ENCODE peak calls at places on chromosomes 7 and 10, in nine cellular contexts. D is fibroblast of the aortic adventitia, Q is ovary, J is GM12865, V is AG04450, N is progenitor cell of endocrine pancreas, X is Calu3, B is left ventricle myocardium inferior, L is A549. I is an unnamed sample.

GRCh38 chr7:115662120-115662519 is 368.4 kb downstream of the TFEC start:
- DNase-seq in N (no peak), X (no peak), L (no peak), B (no peak), D (no peak), V (no peak), Q (no peak), J (no peak), I (no peak)

GRCh38 chr7:121561717-121562116 is 165.6 kb upstream of the FAM3C start:
- DNase-seq in J (no peak), N (no peak), X (peak), Q (no peak), D (peak), V (no peak), B (no peak), L (no peak), I (no peak)

GRCh38 chr7:35624299-35625186 is 70.4 kb downstream of the HERPUD2 start:
- DNase-seq in L (peak), D (peak), J (peak), Q (peak), X (peak), V (no peak), B (no peak), N (peak), I (peak)

GRCh38 chr7:21587139-21587773 is 44.4 kb downstream of the DNAH11 start:
- DNase-seq in N (no peak), D (no peak), V (no peak), L (no peak), Q (no peak), B (no peak), X (no peak), J (peak), I (no peak)

GRCh38 chr10:125739994-125740679 is 20.6 kb downstream of the EDRF1 start:
- DNase-seq in N (no peak), Q (no peak), X (no peak), D (no peak), J (no peak), L (no peak), B (no peak), V (no peak), I (no peak)

GRCh38 chr7:111765936-111766643 is 203.8 kb upstream of the IMMP2L start:
- DNase-seq in N (no peak), D (peak), V (no peak), L (no peak), B (no peak), X (no peak), Q (no peak), J (no peak), I (no peak)

GRCh38 chr7:69890081-69890369 is 291.8 kb downstream of the AUTS2 start:
- DNase-seq in B (no peak), V (no peak), J (no peak), Q (no peak), X (no peak), N (no peak), D (peak), L (no peak), I (no peak)

GRCh38 chr7:139602143-139602722 is 78.7 kb downstream of the CLEC2L start:
- DNase-seq in V (no peak), D (peak), Q (no peak), J (peak), N (no peak), B (no peak), L (peak), X (no peak), I (peak)

GRCh38 chr10:133210398-133211140 is 19.4 kb upstream of the UTF1 start:
- DNase-seq in L (no peak), V (no peak), J (no peak), D (no peak), X (no peak), N (no peak), Q (no peak), B (no peak), I (no peak)

DNA sequence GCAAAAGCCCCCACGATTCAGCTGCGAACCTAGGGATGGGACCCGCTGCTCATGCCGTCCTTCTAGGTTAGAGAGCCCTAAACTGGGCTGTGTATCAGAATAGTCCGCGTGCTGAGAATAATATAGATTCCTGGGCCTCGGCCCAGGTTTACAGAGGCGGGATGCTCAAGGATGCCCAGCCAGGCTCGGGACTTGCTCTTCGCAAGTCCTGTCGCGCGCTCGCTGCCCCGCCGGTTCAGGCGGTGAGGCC is 266 bp upstream of the STMP1 start:
- DNase-seq in X (no peak), B (no peak), Q (no peak), D (no peak), N (no peak), J (no peak), L (no peak), V (no peak), I (no peak)
- TF ChIP-seq CTCF in X (no peak), B (peak), Q (no peak), D (no peak), N (no peak), J (no peak), L (peak), V (no peak), I (peak)

GRCh38 chr7:34425631-34426384 is 232.2 kb upstream of the NPSR1 start:
- DNase-seq in D (no peak), L (no peak), V (no peak), N (no peak), X (no peak), Q (no peak), B (no peak), J (no peak), I (no peak)

GRCh38 chr7:34425194-34425593 is 232.8 kb upstream of the NPSR1 start:
- DNase-seq in N (no peak), L (no peak), D (no peak), V (no peak), Q (no peak), J (no peak), X (no peak), B (no peak), I (no peak)

GRCh38 chr7:34430456-34430855 is 227.6 kb upstream of the NPSR1 start:
- DNase-seq in D (peak), X (peak), J (peak), N (no peak), V (no peak), B (no peak), Q (no peak), L (peak), I (peak)
- TF ChIP-seq CTCF in D (peak), X (peak), J (peak), N (peak), V (peak), B (peak), Q (no peak), L (peak), I (peak)

GRCh38 chr10:111758593-111758992 is 425.0 kb downstream of the GPAM start:
- DNase-seq in Q (no peak), D (no peak), B (no peak), N (no peak), J (no peak), V (no peak), L (no peak), X (no peak), I (no peak)

GRCh38 chr10:111762114-111762513 is 421.5 kb downstream of the GPAM start:
- DNase-seq in J (no peak), Q (no peak), V (no peak), B (no peak), X (no peak), L (no peak), D (no peak), N (no peak), I (no peak)

DNA sequence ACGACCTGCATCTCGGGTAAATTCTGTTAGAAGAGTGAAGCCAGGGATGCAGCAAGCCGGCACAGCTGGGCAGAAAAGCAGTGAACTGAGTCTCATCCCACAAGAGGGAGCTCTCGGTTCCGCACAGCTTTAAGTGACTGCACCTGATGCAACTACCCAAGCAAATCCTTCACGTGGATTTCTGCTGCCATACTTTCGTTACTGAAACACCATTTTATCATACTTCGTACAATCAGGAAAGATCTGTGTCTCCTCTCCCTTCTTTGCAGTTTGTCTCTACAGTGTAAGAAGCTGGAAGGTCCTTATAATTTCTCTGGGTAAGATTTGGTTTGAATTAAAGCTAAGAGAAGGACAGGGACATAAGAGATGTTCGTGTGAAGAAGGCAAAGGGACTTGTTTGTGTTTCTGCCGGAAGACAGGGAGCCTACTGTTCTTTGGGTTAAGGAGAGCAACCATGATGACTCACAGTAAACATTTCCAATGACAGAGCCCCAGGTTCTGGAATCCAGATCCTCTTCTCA is 427.0 kb downstream of the GPAM start:
- DNase-seq in J (peak), N (peak), D (peak), B (peak), X (peak), Q (no peak), L (peak), V (no peak), I (peak)
- TF ChIP-seq CTCF in J (peak), N (peak), D (peak), B (peak), X (no peak), Q (no peak), L (peak), V (no peak), I (no peak)

GRCh38 chr7:142323706-142324105 is 65.8 kb upstream of the PRSS58 start:
- DNase-seq in L (peak), N (peak), B (no peak), Q (no peak), V (no peak), X (peak), J (peak), D (no peak), I (no peak)

GRCh38 chr7:142320883-142321282 is 63.0 kb upstream of the PRSS58 start:
- DNase-seq in L (no peak), B (no peak), X (no peak), Q (no peak), V (no peak), J (no peak), N (no peak), D (no peak), I (no peak)

GRCh38 chr7:142321391-142321790 is 63.5 kb upstream of the PRSS58 start:
- DNase-seq in J (no peak), N (no peak), V (no peak), Q (no peak), B (no peak), X (no peak), L (no peak), D (no peak), I (no peak)

DNA sequence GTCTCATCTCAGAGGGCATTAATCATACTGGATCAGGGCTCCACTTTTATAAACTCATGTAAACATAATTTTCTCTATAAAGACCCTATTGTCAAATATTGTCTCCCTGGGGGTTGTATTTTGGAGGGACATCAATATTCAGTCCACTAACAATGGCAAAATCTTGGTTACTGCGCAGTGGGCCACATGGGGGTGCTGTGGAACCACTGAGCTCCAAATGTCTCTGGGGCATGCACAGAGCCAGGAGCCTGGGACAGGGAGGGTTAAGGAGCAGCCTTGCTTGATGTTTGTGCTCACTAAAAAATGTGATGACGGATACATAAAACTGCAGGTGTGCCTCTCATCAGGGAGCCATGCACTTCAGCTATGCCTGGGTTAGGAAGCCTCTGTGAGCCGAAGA is 62.1 kb upstream of the PRSS58 start:
- DNase-seq in N (no peak), Q (no peak), V (no peak), J (no peak), L (no peak), B (no peak), D (no peak), X (peak), I (no peak)
- TF ChIP-seq CTCF in N (peak), Q (no peak), V (no peak), J (peak), L (peak), B (no peak), D (peak), X (peak), I (peak)

DNA sequence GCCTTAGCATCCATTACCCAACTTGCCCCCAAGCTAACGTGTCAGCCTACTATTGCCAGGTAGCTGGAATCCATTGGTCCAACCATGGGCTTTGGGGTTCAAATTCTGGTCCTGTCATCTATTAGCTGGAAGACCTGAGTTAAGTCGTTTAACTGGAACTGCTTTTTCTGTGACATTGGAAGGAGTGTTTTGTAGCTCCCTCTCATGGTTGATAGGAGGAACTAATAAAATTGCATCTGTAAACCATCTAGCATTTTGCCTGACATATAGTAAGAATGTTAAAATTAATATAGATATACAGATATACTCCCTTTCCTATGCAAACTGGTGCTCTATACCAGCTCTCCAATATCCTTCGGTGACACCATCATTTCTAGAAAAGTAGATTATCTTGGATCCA is 23.8 kb upstream of the SLF2 start:
- DNase-seq in D (no peak), X (no peak), Q (no peak), B (no peak), L (peak), J (no peak), N (no peak), V (no peak), I (no peak)
- TF ChIP-seq CTCF in D (peak), X (no peak), Q (no peak), B (peak), L (no peak), J (peak), N (peak), V (peak), I (no peak)

DNA sequence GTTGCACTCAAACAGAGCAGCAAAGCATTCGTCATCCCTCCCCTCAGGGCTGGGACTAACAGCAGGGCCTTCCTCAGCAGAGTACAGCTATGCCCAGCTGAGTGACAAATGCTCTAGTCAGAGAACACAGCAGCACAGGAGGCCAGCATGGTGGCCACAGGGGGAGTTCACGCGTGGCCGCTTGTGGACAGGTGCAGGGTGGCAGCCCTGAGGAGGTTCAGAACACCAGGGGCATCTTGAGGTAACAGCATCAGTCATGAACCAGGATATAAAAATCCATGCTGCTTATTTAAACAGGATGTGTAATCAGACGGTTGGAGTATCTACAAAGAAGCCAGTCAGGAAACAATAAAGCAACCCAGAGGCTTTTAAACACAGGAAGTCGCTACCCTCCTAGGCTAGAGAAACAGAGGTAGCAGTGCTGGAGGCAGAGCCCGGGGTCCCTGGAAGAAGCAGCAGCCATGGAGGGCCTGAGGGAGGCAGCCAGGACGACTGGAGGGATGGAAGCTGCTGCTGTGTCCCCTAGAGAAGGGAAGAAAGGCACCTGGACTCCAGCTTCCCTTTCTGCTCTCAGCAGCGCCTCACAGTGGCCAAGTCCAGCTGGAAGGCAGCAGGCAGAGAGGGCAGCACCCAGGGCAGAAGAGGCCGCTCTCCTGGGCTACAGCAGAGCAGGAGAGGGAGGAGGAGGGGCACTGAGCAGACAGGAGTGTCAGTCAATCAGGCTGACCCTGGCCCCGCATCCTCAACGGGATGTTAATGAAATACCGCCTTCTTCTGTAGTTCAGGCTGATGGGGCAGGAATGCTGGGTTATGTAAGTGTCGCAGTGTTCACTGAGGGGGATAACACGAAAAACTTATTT is 70.8 kb upstream of the UCN3 start:
- DNase-seq in B (peak), V (no peak), J (peak), Q (peak), D (no peak), L (peak), N (peak), X (peak), I (peak)
- TF ChIP-seq CTCF in B (peak), V (peak), J (peak), Q (no peak), D (peak), L (peak), N (peak), X (peak), I (peak)

GRCh38 chr7:28082071-28082470 is 98.5 kb downstream of the JAZF1 start:
- DNase-seq in L (no peak), V (no peak), B (no peak), N (no peak), X (no peak), J (no peak), Q (no peak), D (no peak), I (no peak)
- TF ChIP-seq CTCF in L (no peak), V (no peak), B (no peak), N (no peak), X (no peak), J (no peak), Q (no peak), D (no peak), I (no peak)

GRCh38 chr10:130337696-130338587 is 201.8 kb downstream of the GLRX3 start:
- DNase-seq in D (no peak), N (no peak), V (no peak), J (no peak), B (no peak), Q (no peak), X (no peak), L (no peak), I (no peak)
- TF ChIP-seq CTCF in D (no peak), N (no peak), V (no peak), J (no peak), B (no peak), Q (no peak), X (no peak), L (no peak), I (no peak)

DNA sequence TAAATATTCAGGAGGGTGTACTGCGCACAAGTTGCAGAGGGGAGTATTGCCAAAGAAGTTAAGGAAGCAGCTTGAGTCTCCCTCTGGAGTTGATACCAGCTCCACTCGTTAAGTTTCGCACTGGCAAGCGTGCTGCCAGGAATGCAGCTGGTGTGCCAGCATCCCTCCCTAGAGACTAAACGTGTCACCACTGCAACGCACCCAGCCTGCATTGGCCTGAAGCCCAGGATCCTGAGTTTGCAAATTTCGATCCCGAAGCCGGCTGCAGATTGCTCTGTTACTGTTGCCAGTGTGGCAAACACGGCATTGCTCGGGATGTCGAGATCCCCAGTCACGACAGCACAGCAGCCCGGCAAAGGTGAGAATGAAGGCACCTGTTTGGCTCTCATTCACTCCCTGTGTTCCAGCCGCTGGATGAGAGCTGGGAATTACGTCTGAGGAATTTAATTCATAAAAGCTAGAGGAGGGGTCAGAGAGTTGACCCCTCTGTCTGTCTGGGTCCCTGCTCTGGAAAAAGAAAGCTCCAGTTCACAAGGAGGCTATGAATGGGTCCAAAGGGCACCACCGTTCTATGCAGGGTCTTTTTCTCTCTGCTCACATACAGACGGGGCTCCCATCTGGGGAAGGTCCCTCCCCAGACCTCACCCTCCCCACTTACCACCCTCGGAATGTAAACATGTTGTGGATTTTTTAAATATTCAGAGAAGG is 61.0 kb downstream of the NRP1 start:
- DNase-seq in N (no peak), Q (peak), X (peak), J (no peak), V (peak), B (peak), D (peak), L (peak), I (no peak)
- TF ChIP-seq CTCF in N (no peak), Q (no peak), X (no peak), J (no peak), V (peak), B (peak), D (peak), L (no peak), I (no peak)

DNA sequence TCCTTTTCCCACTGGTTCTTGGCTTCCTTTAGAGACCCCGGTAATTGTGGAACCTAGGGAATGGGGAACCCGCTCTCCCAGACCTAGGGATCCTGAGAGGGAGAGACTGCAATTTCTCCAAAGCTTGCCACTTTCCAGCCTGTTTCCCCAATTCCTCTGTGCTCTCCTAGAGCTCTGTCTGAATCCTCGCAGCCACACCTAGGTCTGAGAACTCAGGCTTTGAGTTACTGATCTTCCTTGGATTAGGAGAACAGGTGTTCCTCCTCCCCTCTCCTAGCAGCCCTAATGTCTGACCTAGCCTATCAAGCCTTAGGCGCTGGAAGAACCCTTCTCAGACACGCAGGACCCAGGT is 20.0 kb downstream of the WNT8B start:
- DNase-seq in N (no peak), D (no peak), Q (no peak), X (no peak), J (no peak), B (no peak), L (no peak), V (no peak), I (no peak)
- TF ChIP-seq CTCF in N (no peak), D (no peak), Q (no peak), X (no peak), J (no peak), B (no peak), L (peak), V (no peak), I (no peak)